ENCODE peak calls at places on chromosomes 11 and 22, in nine cellular contexts. Q, W, V, Z, P, B, K, X and G are unnamed samples.

GRCh38 chr11:41110527-41110926 is 348.9 kb downstream of the LRRC4C start:
- DNase-seq in W (no peak), V (no peak), B (no peak), P (no peak), Q (no peak), X (no peak), K (no peak), Z (no peak), G (no peak)

GRCh38 chr11:28058333-28058732 is 49.6 kb downstream of the KIF18A start:
- DNase-seq in K (peak), V (no peak), Q (no peak), X (no peak), Z (no peak), B (no peak), W (no peak), P (no peak), G (no peak)

GRCh38 chr11:72483412-72484186 is 49.3 kb upstream of the CLPB start:
- DNase-seq in X (no peak), V (no peak), W (no peak), K (peak), B (no peak), Q (no peak), P (no peak), Z (no peak), G (peak)

GRCh38 chr11:60700689-60701508 is 1.5 kb downstream of the MS4A8 start:
- DNase-seq in X (no peak), Z (no peak), B (no peak), W (no peak), K (no peak), Q (peak), V (peak), P (no peak), G (peak)

GRCh38 chr11:131713529-131714134 is 343.2 kb downstream of the NTM start:
- DNase-seq in Q (no peak), W (no peak), V (no peak), X (no peak), Z (no peak), B (no peak), K (no peak), P (no peak), G (peak)

GRCh38 chr11:69646493-69647201 is 5.7 kb downstream of the CCND1 start:
- DNase-seq in X (no peak), P (no peak), V (no peak), K (no peak), B (no peak), Q (no peak), Z (no peak), W (no peak), G (no peak)

GRCh38 chr11:88433546-88434230 is 96.2 kb upstream of the CTSC start:
- DNase-seq in K (no peak), Q (no peak), Z (no peak), X (no peak), P (no peak), W (no peak), V (no peak), B (no peak), G (no peak)

GRCh38 chr11:60343094-60343704 is 16.1 kb downstream of the MS4A6E start:
- DNase-seq in X (no peak), K (no peak), Q (no peak), P (no peak), B (no peak), V (no peak), Z (no peak), W (no peak), G (peak)

GRCh38 chr11:70744396-70745185 is 346.3 kb downstream of the CTTN start:
- DNase-seq in W (no peak), Z (no peak), V (no peak), X (no peak), B (no peak), Q (no peak), K (no peak), P (no peak), G (no peak)

GRCh38 chr11:14342906-14343305 is 16.1 kb downstream of the RRAS2 start:
- DNase-seq in B (no peak), X (no peak), W (no peak), P (no peak), Q (no peak), V (no peak), Z (no peak), K (peak), G (no peak)

GRCh38 chr11:121293276-121293569 is 652 bp downstream of the SC5D start:
- DNase-seq in W (no peak), Z (no peak), K (peak), X (no peak), V (no peak), P (no peak), B (no peak), Q (no peak), G (no peak)

GRCh38 chr11:29801561-29801960 is 215.3 kb downstream of the KCNA4 start:
- DNase-seq in P (no peak), V (no peak), Q (no peak), X (no peak), Z (no peak), K (no peak), B (no peak), W (no peak), G (no peak)

GRCh38 chr22:50621948-50622722 is 5.8 kb downstream of the ARSA start:
- DNase-seq in Q (peak), W (peak), X (no peak), V (no peak), Z (no peak), P (no peak), K (no peak), B (no peak), G (no peak)

GRCh38 chr22:29310065-29310862 is 3.8 kb downstream of the GAS2L1 start:
- DNase-seq in X (no peak), Q (no peak), K (no peak), B (no peak), V (no peak), Z (peak), W (no peak), P (no peak), G (no peak)

GRCh38 chr11:61173456-61173855 is 12.2 kb upstream of the VPS37C start:
- DNase-seq in B (no peak), Q (no peak), K (peak), X (no peak), P (no peak), Z (no peak), W (no peak), V (no peak), G (peak)

GRCh38 chr11:65624931-65625627 is 9.5 kb downstream of the PCNX3 start:
- DNase-seq in W (no peak), B (no peak), Q (no peak), K (no peak), P (no peak), V (no peak), Z (no peak), X (no peak), G (no peak)

GRCh38 chr11:69000391-69000790 is 12.7 kb downstream of the MRGPRF start:
- DNase-seq in X (no peak), W (no peak), K (no peak), B (no peak), Q (no peak), V (no peak), Z (no peak), P (no peak), G (no peak)

GRCh38 chr22:37659897-37660708 is 1.6 kb downstream of the PDXP start:
- DNase-seq in V (no peak), P (no peak), W (no peak), B (no peak), Q (no peak), X (no peak), Z (no peak), K (no peak), G (peak)

GRCh38 chr22:26174280-26174679 is 5.0 kb downstream of the SEZ6L start:
- DNase-seq in W (no peak), P (no peak), V (no peak), X (no peak), B (no peak), K (peak), Q (peak), Z (no peak), G (no peak)

GRCh38 chr11:85977751-85978160 is 91.1 kb downstream of the PICALM start:
- DNase-seq in Z (no peak), W (no peak), B (no peak), X (no peak), V (no peak), K (no peak), P (no peak), Q (no peak), G (no peak)

GRCh38 chr22:36086629-36087254 is 58.1 kb upstream of the RBFOX2 start:
- DNase-seq in W (no peak), B (no peak), Q (no peak), X (no peak), P (no peak), Z (no peak), K (no peak), V (no peak), G (no peak)

GRCh38 chr22:47396515-47396914 is 634.1 kb downstream of the TBC1D22A start:
- DNase-seq in W (no peak), X (no peak), B (no peak), P (no peak), Q (no peak), Z (no peak), K (no peak), V (no peak), G (no peak)

GRCh38 chr22:40024201-40025061 is 29.7 kb downstream of the FAM83F start:
- DNase-seq in B (peak), P (peak), Z (peak), K (peak), W (peak), X (peak), Q (peak), V (peak), G (peak)